ENCODE peak calls at places on chromosomes 7 and 10, in eight cellular contexts. X is stromal cell of bone marrow; K is AG04449; S is Caco-2; Y is naive B cell; B is AG09319; H is natural killer cell; O is activated naive CD8-positive, alpha-beta T cell treated with anti-CD3 and anti-CD28 coated beads, Interleukin-2, amount 50 U/mL, for 16 hours. R is an unnamed sample.

GRCh38 chr10:22023508-22023907 is 20.0 kb upstream of the DNAJC1 start:
- DNase-seq in X (no peak), K (no peak), S (no peak), Y (no peak), B (no peak), H (no peak), O (no peak), R (no peak)

GRCh38 chr7:83410989-83411591 is 237.8 kb downstream of the SEMA3E start:
- DNase-seq in X (peak; percentile 28), K (peak; percentile 7), S (no peak), Y (no peak), B (peak; percentile 31), H (no peak), O (no peak), R (peak; percentile 28)

GRCh38 chr10:28281726-28282325 is 21.0 kb downstream of the MPP7 start:
- DNase-seq in X (no peak), K (no peak), S (no peak), Y (no peak), B (no peak), H (no peak), O (no peak), R (no peak)

GRCh38 chr7:81604075-81604807 is 165.6 kb downstream of the HGF start:
- DNase-seq in X (peak; percentile 88), K (no peak), S (no peak), Y (no peak), B (no peak), H (no peak), O (no peak), R (peak; percentile 4)

GRCh38 chr7:1142051-1142635 is 17.9 kb downstream of the ZFAND2A start:
- DNase-seq in X (no peak), K (no peak), S (peak; percentile 8), Y (no peak), B (no peak), H (no peak), O (no peak), R (no peak)

GRCh38 chr7:22589641-22590141 is 89.7 kb upstream of the STEAP1B start:
- DNase-seq in X (peak; percentile 85), K (no peak), S (no peak), Y (no peak), B (no peak), H (no peak), O (no peak), R (no peak)

GRCh38 chr7:55366461-55367138 is 1.5 kb downstream of the LANCL2 start:
- DNase-seq in X (no peak), K (no peak), S (no peak), Y (peak; percentile 7), B (no peak), H (no peak), O (no peak), R (peak; percentile 25)

GRCh38 chr10:19874190-19874589 is 58.0 kb downstream of the PLXDC2 start:
- DNase-seq in X (no peak), K (no peak), S (no peak), Y (no peak), B (no peak), H (no peak), O (no peak), R (no peak)

GRCh38 chr10:95513941-95514392 is 47.2 kb downstream of the SORBS1 start:
- DNase-seq in X (peak; percentile 36), K (no peak), S (no peak), Y (no peak), B (no peak), H (no peak), O (no peak), R (no peak)

GRCh38 chr10:88395677-88396076 is 187.4 kb downstream of the RNLS start:
- DNase-seq in X (no peak), K (no peak), S (no peak), Y (no peak), B (no peak), H (no peak), O (no peak), R (no peak)

GRCh38 chr7:1070544-1071342 is 17.2 kb upstream of the GPER1 start:
- DNase-seq in X (no peak), K (no peak), S (no peak), Y (no peak), B (no peak), H (no peak), O (no peak), R (no peak)

R was measured in HepG2.